ENCODE peak calls at places on chromosome 9, in nine cellular contexts. V is AG09309, N is IMR-90, Q is fibroblast of lung, X is heart right ventricle, L is HFF-Myc, O is GM23338, H is lung, D is astrocyte of the spinal cord. B is an unnamed sample.

GRCh38 chr9:85731128-85731630 is 10.6 kb downstream of the AGTPBP1 start:
- DNase-seq in V (no peak), X (no peak), L (no peak), D (no peak), O (no peak), Q (no peak), N (no peak), H (no peak), B (no peak)

GRCh38 chr9:109409998-109410397 is 88.1 kb downstream of the PTPN3 start:
- DNase-seq in Q (no peak), H (no peak), D (no peak), O (peak; percentile 89), L (no peak), N (no peak), X (no peak), V (no peak), B (peak; percentile 35)

GRCh38 chr9:76379494-76379893 is 14.7 kb downstream of the RFK start:
- DNase-seq in L (no peak), N (no peak), O (no peak), Q (no peak), X (no peak), V (no peak), D (no peak), H (no peak), B (no peak)

GRCh38 chr9:130815242-130815808 is 19.7 kb upstream of the ABL1 start:
- DNase-seq in D (no peak), H (no peak), Q (no peak), O (no peak), V (no peak), N (no peak), L (no peak), X (no peak), B (no peak)

GRCh38 chr9:136448655-136449054 is 9.0 kb upstream of the INPP5E start:
- DNase-seq in Q (no peak), N (no peak), V (no peak), D (no peak), X (no peak), O (no peak), H (no peak), L (no peak), B (no peak)

GRCh38 chr9:27118916-27119315 is 9.9 kb downstream of the TEK start:
- DNase-seq in N (peak; percentile 78), X (no peak), H (no peak), V (peak; percentile 8), O (no peak), D (peak; percentile 77), L (no peak), Q (peak; percentile 43), B (no peak)

GRCh38 chr9:34496149-34496712 is 26.6 kb downstream of the ENHO start:
- DNase-seq in D (no peak), V (no peak), L (peak; percentile 35), H (no peak), Q (no peak), O (no peak), N (no peak), X (no peak), B (no peak)

GRCh38 chr9:113566011-113566711 is 102.6 kb downstream of the RGS3 start:
- DNase-seq in N (no peak), O (no peak), D (no peak), H (no peak), V (no peak), X (no peak), Q (peak; percentile 16), L (no peak), B (no peak)

GRCh38 chr9:71306134-71306533 is 184.7 kb upstream of the TRPM3 start:
- DNase-seq in O (no peak), Q (no peak), V (no peak), H (no peak), X (no peak), L (no peak), D (no peak), N (no peak), B (no peak)

GRCh38 chr9:37859043-37859442 is 44.9 kb downstream of the SLC25A51 start:
- DNase-seq in X (no peak), N (peak; percentile 33), O (no peak), H (no peak), D (peak; percentile 5), Q (peak; percentile 37), L (no peak), V (no peak), B (no peak)

GRCh38 chr9:86668488-86668887 is 278.8 kb downstream of the GAS1 start:
- DNase-seq in N (peak; percentile 62), D (no peak), L (no peak), Q (no peak), V (no peak), H (no peak), O (no peak), X (no peak), B (no peak)

GRCh38 chr9:125147401-125147951 is 4.1 kb upstream of the SCAI start:
- DNase-seq in N (no peak), X (no peak), D (no peak), L (no peak), V (no peak), H (no peak), Q (no peak), O (no peak), B (no peak)

GRCh38 chr9:134546231-134546731 is 95.3 kb upstream of the COL5A1 start:
- DNase-seq in L (no peak), H (no peak), D (peak; percentile 74), V (no peak), O (no peak), N (peak; percentile 26), X (no peak), Q (peak; percentile 46), B (no peak)

GRCh38 chr9:129335456-129336129 is 157.5 kb upstream of the IER5L start:
- DNase-seq in N (no peak), X (no peak), D (no peak), H (peak; percentile 41), L (no peak), V (no peak), Q (no peak), O (peak; percentile 35), B (no peak)

GRCh38 chr9:129333613-129333960 is 155.5 kb upstream of the IER5L start:
- DNase-seq in L (no peak), D (no peak), X (no peak), Q (no peak), H (peak; percentile 44), O (peak; percentile 76), N (no peak), V (no peak), B (no peak)

GRCh38 chr9:129334744-129335080 is 156.7 kb upstream of the IER5L start:
- DNase-seq in O (no peak), Q (no peak), L (no peak), H (no peak), V (no peak), D (no peak), X (no peak), N (no peak), B (no peak)

GRCh38 chr9:129332581-129332980 is 154.5 kb upstream of the IER5L start:
- DNase-seq in N (no peak), D (no peak), Q (no peak), X (no peak), H (no peak), O (no peak), V (no peak), L (no peak), B (no peak)

GRCh38 chr9:129333961-129334743 is 156.1 kb upstream of the IER5L start:
- DNase-seq in O (peak; percentile 97), L (peak; percentile 76), D (peak; percentile 98), V (peak; percentile 87), Q (peak; percentile 95), H (peak; percentile 94), N (peak; percentile 92), X (peak; percentile 89), B (peak; percentile 85)
- TF ChIP-seq CTCF in O (no peak), L (no peak), D (no peak), V (no peak), Q (peak; percentile 2), H (no peak), N (peak; percentile 9), X (no peak), B (peak; percentile 10)

GRCh38 chr9:75088646-75089368 is 493 bp downstream of the OSTF1 start:
- DNase-seq in Q (peak; percentile 67), V (no peak), L (no peak), N (peak; percentile 68), X (peak; percentile 75), D (peak; percentile 63), H (peak; percentile 69), O (peak; percentile 73), B (peak; percentile 27)
- TF ChIP-seq CTCF in Q (peak; percentile 54), V (peak; percentile 62), L (no peak), N (peak; percentile 52), X (peak; percentile 7), D (peak; percentile 48), H (no peak), O (peak; percentile 39), B (peak; percentile 37)

DNA sequence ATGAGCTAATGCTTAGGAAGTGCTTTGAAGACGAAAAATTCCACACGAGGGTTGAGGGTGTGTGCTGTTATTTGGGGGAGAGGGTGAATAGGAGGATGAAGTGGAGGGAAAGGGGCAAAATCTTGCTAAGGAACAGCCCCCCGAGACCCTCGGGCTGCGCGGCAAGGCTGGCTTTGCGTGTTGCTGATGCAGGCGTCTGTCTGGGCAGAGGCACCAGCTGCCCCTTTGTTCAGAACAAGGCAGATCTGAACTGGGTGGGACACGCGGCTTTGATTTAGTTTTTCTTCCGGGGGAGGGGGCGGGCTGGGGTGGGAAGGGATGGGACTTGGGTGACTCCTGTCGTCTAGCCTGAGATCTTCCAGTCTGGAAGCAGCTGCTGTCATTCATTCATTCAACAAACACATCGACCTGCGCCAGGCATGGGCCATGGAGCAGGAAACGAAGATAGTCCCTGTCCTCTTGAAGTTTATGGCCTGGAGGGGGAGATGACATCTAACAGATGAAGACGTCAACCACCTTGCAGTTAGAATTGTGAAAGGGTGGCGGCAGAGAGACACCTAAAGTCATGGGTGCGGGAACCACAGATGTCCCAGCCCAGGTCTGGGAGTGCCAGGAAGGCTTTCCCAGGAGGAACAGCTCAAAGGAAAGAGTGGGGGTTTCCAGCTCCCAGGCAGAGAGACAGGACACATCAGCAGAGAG is 20.8 kb upstream of the IER5L start:
- DNase-seq in Q (no peak), N (no peak), X (no peak), D (no peak), O (peak; percentile 21), L (no peak), V (no peak), H (no peak), B (no peak)
- TF ChIP-seq CTCF in Q (no peak), N (no peak), X (no peak), D (no peak), O (no peak), L (no peak), V (no peak), H (no peak), B (no peak)

GRCh38 chr9:22446950-22447606 is 454 bp downstream of the DMRTA1 start:
- DNase-seq in O (peak; percentile 82), D (peak; percentile 38), L (no peak), Q (peak; percentile 22), V (no peak), X (peak; percentile 67), H (peak; percentile 57), N (peak; percentile 20), B (peak; percentile 67)
- TF ChIP-seq CTCF in O (no peak), D (peak; percentile 27), L (no peak), Q (no peak), V (no peak), X (no peak), H (no peak), N (peak; percentile 8), B (peak; percentile 24)

DNA sequence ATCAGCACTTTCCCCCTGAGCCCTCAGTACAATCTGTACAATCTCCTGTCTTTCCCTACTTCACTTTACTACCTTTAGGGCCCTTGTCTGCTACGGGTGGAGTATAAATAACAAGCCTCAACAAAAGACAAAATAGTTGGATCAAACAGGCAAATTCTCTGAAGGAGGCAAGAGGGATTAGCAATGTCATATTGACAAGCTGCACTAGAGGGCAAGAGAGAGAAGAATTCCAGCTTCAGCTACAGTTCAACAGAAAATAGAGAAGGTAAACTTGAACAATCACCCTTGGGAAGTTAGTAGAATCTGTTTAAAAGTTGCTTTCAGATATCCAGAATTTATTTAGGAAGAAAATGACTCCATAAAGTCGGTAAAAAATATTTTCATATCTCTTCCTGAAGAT is 68.4 kb upstream of the IZUMO3 start:
- DNase-seq in O (peak; percentile 72), V (no peak), L (no peak), D (peak; percentile 4), X (no peak), H (no peak), N (no peak), Q (no peak), B (no peak)
- TF ChIP-seq CTCF in O (peak; percentile 69), V (no peak), L (no peak), D (peak; percentile 36), X (no peak), H (no peak), N (no peak), Q (no peak), B (peak; percentile 41)

B was measured in BE2C.